ENCODE peak calls at places on chromosomes 6 and 20, in ten cellular contexts. U is spleen, N is A549, M is gastrocnemius medialis, I is suprapubic skin, F is stomach, P is right lobe of liver, R is ovary, C is prostate gland, J is HCT116. O is an unnamed sample.
A peak's percentile ranks its signal among the peaks of the same experiment; 100 is the strongest.

GRCh38 chr20:16479666-16480065 is 93.6 kb downstream of the KIF16B start:
- DNase-seq in U (no peak), N (no peak), M (no peak), I (no peak), F (no peak), P (no peak), R (no peak), C (no peak), J (no peak), O (no peak)

GRCh38 chr20:56788041-56788670 is 159.1 kb downstream of the TFAP2C start:
- DNase-seq in U (peak; percentile 47), N (peak; percentile 86), M (peak; percentile 24), I (no peak), F (no peak), P (peak; percentile 29), R (no peak), C (no peak), J (peak; percentile 92), O (peak; percentile 73)

GRCh38 chr6:3747100-3747737 is 4.3 kb downstream of the PXDC1 start:
- DNase-seq in U (no peak), N (no peak), M (no peak), I (peak; percentile 46), F (no peak), P (no peak), R (peak; percentile 24), C (no peak), J (no peak), O (peak; percentile 13)

GRCh38 chr20:38450412-38450975 is 15.4 kb upstream of the SNHG17 start:
- DNase-seq in U (peak; percentile 38), N (no peak), M (no peak), I (no peak), F (no peak), P (no peak), R (no peak), C (no peak), J (no peak), O (no peak)

GRCh38 chr20:9989066-9989724 is 45.6 kb upstream of the ANKEF1 start:
- DNase-seq in U (no peak), N (no peak), M (no peak), I (no peak), F (no peak), P (no peak), R (no peak), C (no peak), J (no peak), O (no peak)

GRCh38 chr6:17584241-17584803 is 15.8 kb upstream of the FAM8A1 start:
- DNase-seq in U (no peak), N (peak; percentile 47), M (no peak), I (no peak), F (no peak), P (no peak), R (no peak), C (peak; percentile 55), J (peak; percentile 66), O (peak; percentile 67)

GRCh38 chr6:89073840-89074239 is 6.7 kb upstream of the PNRC1 start:
- DNase-seq in U (no peak), N (no peak), M (no peak), I (no peak), F (no peak), P (no peak), R (no peak), C (no peak), J (no peak), O (no peak)

GRCh38 chr6:169367507-169367906 is 113.9 kb upstream of the THBS2 start:
- DNase-seq in U (no peak), N (no peak), M (no peak), I (no peak), F (no peak), P (no peak), R (no peak), C (no peak), J (no peak), O (no peak)

GRCh38 chr6:163189609-163190008 is 224.9 kb upstream of the QKI start:
- DNase-seq in U (no peak), N (no peak), M (no peak), I (no peak), F (no peak), P (no peak), R (no peak), C (no peak), J (no peak), O (no peak)

GRCh38 chr20:2697768-2698167 is 5.2 kb downstream of the EBF4 start:
- DNase-seq in U (peak; percentile 53), N (no peak), M (no peak), I (no peak), F (peak; percentile 7), P (no peak), R (no peak), C (peak; percentile 2), J (no peak), O (no peak)

GRCh38 chr20:50071039-50071888 is 41.7 kb downstream of the UBE2V1 start:
- DNase-seq in U (peak; percentile 99), N (peak; percentile 88), M (peak; percentile 79), I (peak; percentile 93), F (peak; percentile 95), P (peak; percentile 91), R (peak; percentile 96), C (peak; percentile 84), J (peak; percentile 48), O (peak; percentile 93)
- TF ChIP-seq POLR2A in U (no peak), N (no peak), M (no peak), I (no peak), F (no peak), P (no peak), R (no peak), C (peak; percentile 14), J (no peak), O (no peak)

GRCh38 chr6:74604279-74604678 is 601.6 kb downstream of the COL12A1 start:
- DNase-seq in U (no peak), N (no peak), M (no peak), I (no peak), F (no peak), P (no peak), R (no peak), C (no peak), J (no peak), O (no peak)
- TF ChIP-seq CTCF in U (no peak), N (no peak), M (no peak), I (no peak), F (no peak), P (no peak), R (no peak), C (no peak), J (no peak), O (no peak)

DNA sequence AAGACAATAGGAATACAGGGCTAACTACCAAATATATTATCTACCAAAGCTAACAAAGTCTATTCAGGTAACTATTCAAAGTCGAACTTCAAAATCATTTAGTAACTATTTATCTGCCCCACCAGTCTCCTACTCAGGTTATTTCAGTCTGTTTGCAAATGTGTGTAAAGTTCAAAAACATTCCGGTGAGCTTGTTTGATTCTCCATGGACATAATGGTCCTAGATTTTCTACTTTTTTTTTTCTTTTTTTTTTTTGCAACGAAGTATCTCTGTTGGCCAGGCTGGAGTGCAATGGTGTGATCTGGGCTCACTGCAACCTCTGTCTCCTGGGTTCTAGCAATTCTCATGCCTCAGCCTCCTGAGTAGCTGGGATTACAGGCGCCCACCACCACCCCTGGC is 236.0 kb upstream of the FOXQ1 start:
- DNase-seq in U (no peak), N (no peak), M (no peak), I (no peak), F (no peak), P (no peak), R (no peak), C (no peak), J (no peak), O (no peak)
- H3K27ac ChIP-seq in U (no peak overlapping the region), N (no peak overlapping the region), M (no peak overlapping the region), I (no peak overlapping the region), F (peak overlapping the region; percentile 83), P (no peak overlapping the region), R (no peak overlapping the region), C (no peak overlapping the region), J (no peak overlapping the region), O (no peak overlapping the region)

DNA sequence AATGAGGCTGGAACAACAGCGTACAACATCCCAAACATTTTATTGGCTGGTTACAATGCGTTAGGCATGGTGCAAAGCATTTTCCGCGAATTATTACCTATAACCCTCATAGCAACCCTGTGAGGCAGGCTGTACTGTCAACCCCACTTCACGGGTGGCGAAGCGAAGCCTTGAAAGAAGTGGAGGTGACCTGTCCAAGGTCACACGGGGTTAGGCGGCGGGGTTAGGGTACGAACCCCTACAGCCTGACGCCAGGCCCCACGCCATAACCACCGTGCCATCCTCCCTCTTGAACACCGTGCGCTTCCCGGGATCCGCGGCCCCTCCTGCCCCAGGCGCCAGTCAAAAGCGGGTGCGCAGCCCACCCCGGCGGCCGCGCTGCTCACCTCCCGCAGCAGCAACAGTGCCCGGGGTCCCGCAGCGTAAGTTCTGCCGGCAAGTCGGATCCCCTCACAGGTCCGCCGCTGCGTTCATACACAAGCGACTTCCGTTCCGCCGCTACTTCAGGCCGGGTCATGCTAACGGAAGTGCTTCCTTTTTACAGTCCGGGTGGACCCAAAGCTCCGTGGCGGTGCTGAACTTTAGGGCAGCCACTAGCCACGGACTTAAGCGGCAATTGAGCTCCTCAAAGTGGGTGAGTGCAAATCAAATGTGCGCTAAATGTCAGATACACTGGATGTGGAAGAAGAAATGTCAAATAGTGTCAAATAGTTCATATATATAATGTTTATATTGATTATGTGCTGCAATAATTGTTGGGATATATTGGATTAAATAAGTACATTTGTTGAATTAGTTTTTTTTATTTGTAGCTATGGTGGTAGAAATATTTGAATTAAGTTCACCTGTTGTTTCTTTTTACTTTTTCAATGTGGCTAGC is at the start of gene CDK5RAP1:
- DNase-seq in U (peak; percentile 95), N (peak; percentile 79), M (peak; percentile 85), I (peak; percentile 90), F (peak; percentile 90), P (peak; percentile 79), R (peak; percentile 89), C (peak; percentile 76), J (peak; percentile 88), O (peak; percentile 84)
- TF ChIP-seq POLR2A in U (no peak), N (peak; percentile 90), M (no peak), I (no peak), F (no peak), P (peak; percentile 38), R (peak; percentile 49), C (peak; percentile 18), J (peak; percentile 52), O (no peak)